ENCODE peak calls at places on chromosomes 5 and 9, in four cellular contexts. G, P, U and H are unnamed samples.

GRCh38 chr9:11038956-11039355 is 426.2 kb upstream of the PTPRD start:
- DNase-seq in G (no peak), P (no peak), U (no peak), H (no peak)

GRCh38 chr9:105842023-105842644 is 147.8 kb downstream of the TMEM38B start:
- DNase-seq in G (no peak), P (peak), U (peak), H (peak)

GRCh38 chr9:8877753-8878494 is 1078.3 kb upstream of the DMAC1 start:
- DNase-seq in G (no peak), P (no peak), U (no peak), H (no peak)

GRCh38 chr5:121805931-121806330 is 45.8 kb upstream of the FTMT start:
- DNase-seq in G (no peak), P (no peak), U (no peak), H (no peak)

GRCh38 chr9:88835038-88835466 is 156.2 kb upstream of the S1PR3 start:
- DNase-seq in G (no peak), P (no peak), U (no peak), H (no peak)

GRCh38 chr9:100652850-100653249 is 75.0 kb downstream of the CAVIN4 start:
- DNase-seq in G (no peak), P (no peak), U (no peak), H (no peak)

GRCh38 chr5:143921525-143922311 is 109.8 kb downstream of the HMHB1 start:
- DNase-seq in G (no peak), P (no peak), U (peak), H (peak)

GRCh38 chr5:67303356-67303755 is 106.8 kb upstream of the CD180 start:
- DNase-seq in G (no peak), P (no peak), U (no peak), H (no peak)

GRCh38 chr5:67530609-67531255 is 334.1 kb upstream of the CD180 start:
- DNase-seq in G (no peak), P (no peak), U (no peak), H (no peak)